ENCODE peak calls at places on chromosomes 3 and 15, in four cellular contexts. R, Y, O and J are unnamed samples.

GRCh38 chr15:62469478-62469873 is 304.4 kb upstream of the C2CD4B start:
- DNase-seq in R (no peak), Y (no peak), O (no peak), J (no peak)

GRCh38 chr3:31448035-31448881 is 84.5 kb upstream of the STT3B start:
- DNase-seq in O (no peak), Y (peak; percentile 22), R (no peak), J (no peak)

GRCh38 chr3:128073185-128073725 is 21.0 kb downstream of the SEC61A1 start:
- DNase-seq in R (no peak), Y (no peak), O (no peak), J (no peak)

GRCh38 chr15:38864827-38865604 is 300.4 kb upstream of the RASGRP1 start:
- DNase-seq in O (no peak), Y (no peak), R (no peak), J (no peak)

GRCh38 chr3:126582286-126582685 is 23.6 kb upstream of the C3orf22 start:
- DNase-seq in O (no peak), R (no peak), Y (no peak), J (no peak)

GRCh38 chr3:17800232-17800631 is 57.8 kb upstream of the TBC1D5 start:
- DNase-seq in O (no peak), R (no peak), Y (no peak), J (no peak)

GRCh38 chr15:81259791-81260190 is 63.1 kb downstream of the IL16 start:
- DNase-seq in O (no peak), Y (no peak), R (no peak), J (no peak)

GRCh38 chr3:33420966-33421365 is 19.2 kb downstream of the UBP1 start:
- DNase-seq in R (no peak), Y (no peak), O (no peak), J (no peak)

GRCh38 chr3:119918992-119919933 is 137.4 kb downstream of the NR1I2 start:
- DNase-seq in O (no peak), Y (peak; percentile 19), R (no peak), J (no peak)

GRCh38 chr3:100096866-100097265 is 17.4 kb downstream of the FILIP1L start:
- DNase-seq in O (no peak), R (no peak), Y (no peak), J (no peak)

GRCh38 chr15:25739687-25740121 is 123.4 kb downstream of the ATP10A start:
- DNase-seq in R (no peak), Y (peak; percentile 25), O (peak; percentile 20), J (no peak)

GRCh38 chr3:37532168-37532567 is 329.5 kb upstream of the CTDSPL start:
- DNase-seq in R (no peak), O (no peak), Y (no peak), J (no peak)

GRCh38 chr3:119331661-119332060 is 37.5 kb downstream of the ARHGAP31 start:
- DNase-seq in R (no peak), O (no peak), Y (no peak), J (no peak)

GRCh38 chr3:138833908-138834358 is 795 bp downstream of the PIK3CB start:
- DNase-seq in R (no peak), Y (peak; percentile 57), O (no peak), J (no peak)